ENCODE peak calls at places on chromosomes 5 and 9, in ten cellular contexts. P is left cardiac atrium; Q is SHP77; X is AG09309; T is H4; E is head of caudate nucleus; J is GM23248; M is lower leg skin; O is lower lobe of right lung; A is naive thymus-derived CD8-positive, alpha-beta T cell. R is an unnamed sample.
A peak's percentile ranks its signal among the peaks of the same experiment; 100 is the strongest.

GRCh38 chr5:82298668-82299067 is 20.5 kb upstream of the RPS23 start:
- DNase-seq in P (no peak), Q (no peak), X (no peak), T (no peak), E (no peak), J (no peak), M (no peak), O (no peak), A (no peak), R (no peak)

GRCh38 chr5:17813214-17813613 is 179.0 kb downstream of the TAF11L14 start:
- DNase-seq in P (no peak), Q (no peak), X (no peak), T (no peak), E (no peak), J (no peak), M (no peak), O (no peak), A (no peak), R (no peak)

GRCh38 chr5:132808448-132808847 is 4.7 kb upstream of the SOWAHA start:
- DNase-seq in P (no peak), Q (no peak), X (no peak), T (no peak), E (no peak), J (no peak), M (no peak), O (no peak), A (no peak), R (no peak)

GRCh38 chr5:133461796-133462516 is 150.4 kb downstream of the FSTL4 start:
- DNase-seq in P (no peak), Q (no peak), X (no peak), T (no peak), E (no peak), J (no peak), M (no peak), O (no peak), A (no peak), R (no peak)

GRCh38 chr5:147750065-147750464 is 32.5 kb downstream of the JAKMIP2 start:
- DNase-seq in P (no peak), Q (no peak), X (no peak), T (peak; percentile 30), E (no peak), J (no peak), M (no peak), O (no peak), A (no peak), R (no peak)

GRCh38 chr9:5480919-5481743 is 29.2 kb upstream of the PDCD1LG2 start:
- DNase-seq in P (no peak), Q (no peak), X (no peak), T (no peak), E (no peak), J (peak; percentile 10), M (no peak), O (no peak), A (no peak), R (no peak)

GRCh38 chr9:130893250-130894101 is 3.1 kb downstream of the QRFP start:
- DNase-seq in P (peak; percentile 68), Q (no peak), X (no peak), T (no peak), E (no peak), J (no peak), M (no peak), O (peak; percentile 84), A (no peak), R (peak; percentile 69)

GRCh38 chr5:118551031-118551430 is 437.3 kb downstream of the DTWD2 start:
- DNase-seq in P (no peak), Q (no peak), X (no peak), T (no peak), E (no peak), J (peak; percentile 47), M (no peak), O (no peak), A (no peak), R (no peak)

GRCh38 chr9:79578891-79579290 is 7.1 kb downstream of the TLE4 start:
- DNase-seq in P (no peak), Q (no peak), X (no peak), T (no peak), E (no peak), J (peak; percentile 61), M (no peak), O (no peak), A (no peak), R (no peak)

GRCh38 chr5:8570529-8570928 is 701.6 kb downstream of the MTRR start:
- DNase-seq in P (no peak), Q (no peak), X (no peak), T (no peak), E (no peak), J (no peak), M (no peak), O (no peak), A (no peak), R (no peak)

GRCh38 chr5:11214851-11215250 is 453.8 kb upstream of the DAP start:
- DNase-seq in P (no peak), Q (no peak), X (no peak), T (no peak), E (no peak), J (peak; percentile 1), M (no peak), O (no peak), A (no peak), R (no peak)

GRCh38 chr9:19816769-19817168 is 27.9 kb upstream of the SLC24A2 start:
- DNase-seq in P (no peak), Q (no peak), X (no peak), T (no peak), E (no peak), J (no peak), M (no peak), O (no peak), A (no peak), R (no peak)

GRCh38 chr9:131840220-131840619 is 100.3 kb upstream of the RAPGEF1 start:
- DNase-seq in P (no peak), Q (no peak), X (no peak), T (no peak), E (no peak), J (no peak), M (no peak), O (no peak), A (no peak), R (no peak)

GRCh38 chr9:77911928-77912327 is 119.7 kb downstream of the GNAQ start:
- DNase-seq in P (no peak), Q (no peak), X (no peak), T (no peak), E (no peak), J (no peak), M (no peak), O (no peak), A (no peak), R (no peak)

GRCh38 chr5:98775962-98776687 is 2.7 kb downstream of the RGMB start:
- DNase-seq in P (no peak), Q (no peak), X (no peak), T (peak; percentile 48), E (no peak), J (peak; percentile 87), M (no peak), O (no peak), A (no peak), R (no peak)

GRCh38 chr9:109471475-109471874 is 26.6 kb downstream of the PTPN3 start:
- DNase-seq in P (no peak), Q (no peak), X (no peak), T (no peak), E (no peak), J (no peak), M (no peak), O (no peak), A (no peak), R (no peak)

GRCh38 chr5:1736889-1737711 is 62.5 kb downstream of the MRPL36 start:
- DNase-seq in P (no peak), Q (no peak), X (no peak), T (no peak), E (no peak), J (no peak), M (peak; percentile 10), O (peak; percentile 33), A (no peak), R (no peak)

GRCh38 chr5:177536386-177536785 is 18.0 kb downstream of the FAM193B start:
- DNase-seq in P (no peak), Q (no peak), X (no peak), T (no peak), E (no peak), J (no peak), M (no peak), O (no peak), A (no peak), R (no peak)

GRCh38 chr9:71716138-71716909 is 52.0 kb downstream of the CEMIP2 start:
- DNase-seq in P (no peak), Q (no peak), X (no peak), T (no peak), E (no peak), J (peak; percentile 37), M (no peak), O (no peak), A (peak; percentile 11), R (no peak)

GRCh38 chr9:137307255-137308101 is 5.4 kb upstream of the NRARP start:
- DNase-seq in P (peak; percentile 30), Q (peak; percentile 82), X (no peak), T (no peak), E (no peak), J (no peak), M (no peak), O (peak; percentile 56), A (no peak), R (no peak)

GRCh38 chr9:131697097-131697496 is 42.8 kb downstream of the RAPGEF1 start:
- DNase-seq in P (no peak), Q (peak; percentile 53), X (no peak), T (no peak), E (peak; percentile 48), J (peak; percentile 9), M (no peak), O (no peak), A (no peak), R (peak; percentile 70)

GRCh38 chr5:155254399-155254798 is 240.8 kb downstream of the KIF4B start:
- DNase-seq in P (no peak), Q (no peak), X (no peak), T (no peak), E (no peak), J (no peak), M (no peak), O (no peak), A (no peak), R (no peak)

GRCh38 chr5:58451732-58452565 is 7.9 kb downstream of the PLK2 start:
- DNase-seq in P (no peak), Q (no peak), X (no peak), T (no peak), E (no peak), J (no peak), M (no peak), O (no peak), A (no peak), R (no peak)

GRCh38 chr5:66246621-66247020 is 102.5 kb downstream of the SREK1 start:
- DNase-seq in P (no peak), Q (no peak), X (peak; percentile 41), T (no peak), E (no peak), J (peak; percentile 80), M (no peak), O (no peak), A (no peak), R (no peak)

GRCh38 chr9:72334658-72335337 is 30.2 kb downstream of the ZFAND5 start:
- DNase-seq in P (no peak), Q (no peak), X (no peak), T (peak; percentile 51), E (no peak), J (no peak), M (no peak), O (no peak), A (no peak), R (no peak)

GRCh38 chr5:91384671-91385430 is 1.7 kb upstream of the ARRDC3 start:
- DNase-seq in P (no peak), Q (peak; percentile 87), X (peak; percentile 83), T (peak; percentile 87), E (no peak), J (peak; percentile 86), M (peak; percentile 72), O (no peak), A (peak; percentile 82), R (no peak)

GRCh38 chr5:33939863-33940262 is 3.7 kb downstream of the RXFP3 start:
- DNase-seq in P (no peak), Q (no peak), X (no peak), T (no peak), E (no peak), J (peak; percentile 62), M (no peak), O (no peak), A (no peak), R (no peak)

GRCh38 chr5:134647750-134648424 is 698 bp upstream of the SEC24A start:
- DNase-seq in P (no peak), Q (no peak), X (peak; percentile 37), T (peak; percentile 12), E (no peak), J (peak; percentile 75), M (peak; percentile 19), O (no peak), A (peak; percentile 50), R (no peak)

R was measured in left ventricle myocardium superior.